ENCODE peak calls at places on chromosomes 2 and 18, in four cellular contexts. L is K562, P is A549, U is HepG2. A is an unnamed sample.

GRCh38 chr2:238425979-238426567 is 654 bp upstream of the ASB1 start:
- DNase-seq in L (peak), P (peak), U (peak), A (no peak)

GRCh38 chr2:215983581-215984351 is 29.6 kb downstream of the MREG start:
- DNase-seq in L (no peak), P (no peak), U (no peak), A (no peak)

GRCh38 chr2:176658708-176659107 is 389.5 kb downstream of the MTX2 start:
- DNase-seq in L (no peak), P (no peak), U (no peak), A (no peak)

GRCh38 chr2:123851281-123851680 is 173.8 kb upstream of the CNTNAP5 start:
- DNase-seq in L (no peak), P (no peak), U (no peak), A (no peak)

GRCh38 chr2:236638707-236639106 is 69.1 kb downstream of the ACKR3 start:
- DNase-seq in L (no peak), P (no peak), U (no peak), A (no peak)

GRCh38 chr2:20674974-20675679 is 8.2 kb downstream of the GDF7 start:
- DNase-seq in L (no peak), P (no peak), U (peak), A (no peak)

GRCh38 chr2:216694201-216694825 is 1.0 kb downstream of the IGFBP5 start:
- DNase-seq in L (no peak), P (peak), U (no peak), A (peak)

GRCh38 chr2:10303634-10304378 is 1.1 kb downstream of the HPCAL1 start:
- DNase-seq in L (peak), P (peak), U (peak), A (peak)

GRCh38 chr2:2016912-2017311 is 272.6 kb upstream of the PXDN start:
- DNase-seq in L (no peak), P (no peak), U (no peak), A (no peak)

GRCh38 chr18:470661-471501 is 29.6 kb downstream of the COLEC12 start:
- DNase-seq in L (no peak), P (no peak), U (no peak), A (no peak)

GRCh38 chr2:187547353-187547979 is 6.8 kb downstream of the TFPI start:
- DNase-seq in L (peak), P (peak), U (no peak), A (no peak)

GRCh38 chr2:141930803-141931202 is 200.0 kb downstream of the LRP1B start:
- DNase-seq in L (no peak), P (no peak), U (no peak), A (no peak)

GRCh38 chr2:141929331-141930252 is 201.2 kb downstream of the LRP1B start:
- DNase-seq in L (no peak), P (no peak), U (no peak), A (no peak)

GRCh38 chr2:141927536-141927935 is 203.3 kb downstream of the LRP1B start:
- DNase-seq in L (no peak), P (no peak), U (no peak), A (no peak)

GRCh38 chr2:141923657-141924056 is 207.2 kb downstream of the LRP1B start:
- DNase-seq in L (no peak), P (no peak), U (no peak), A (no peak)

GRCh38 chr2:141925511-141925910 is 205.3 kb downstream of the LRP1B start:
- DNase-seq in L (no peak), P (no peak), U (no peak), A (no peak)
- TF ChIP-seq HMGXB4 in L (no peak), P (no peak), U (no peak), A (no peak)

DNA sequence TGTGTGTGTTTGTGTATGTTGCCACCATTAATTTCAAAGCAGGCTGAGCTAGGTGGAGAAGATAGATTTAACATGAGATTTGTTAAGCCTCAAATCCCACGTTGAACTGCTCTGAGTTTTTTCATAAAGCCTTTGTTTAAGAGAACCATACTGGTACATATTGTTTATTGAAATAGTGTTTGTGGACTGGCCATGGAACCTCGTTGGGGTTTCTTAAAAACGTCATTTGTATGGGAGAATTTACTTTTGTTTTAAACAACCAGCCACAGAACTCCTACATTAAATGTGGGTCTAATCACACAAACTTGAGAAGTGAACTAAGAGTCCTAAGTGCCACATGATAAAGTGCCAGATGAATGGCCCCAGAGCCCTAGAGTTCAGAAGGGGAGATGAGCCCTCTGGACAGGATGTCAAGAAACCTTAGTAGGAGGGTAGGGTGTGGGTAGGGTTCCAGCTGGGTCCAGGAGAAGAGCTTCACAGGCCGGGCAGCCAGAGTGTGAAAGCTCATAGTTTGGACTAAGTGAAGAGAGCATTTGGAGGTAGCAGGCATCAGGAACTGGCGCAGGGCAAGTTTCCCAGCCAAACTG is 120.6 kb upstream of the EML6 start:
- DNase-seq in L (no peak), P (no peak), U (no peak), A (no peak)
- TF ChIP-seq HMGXB4 in L (no peak), P (no peak), U (no peak), A (no peak)

DNA sequence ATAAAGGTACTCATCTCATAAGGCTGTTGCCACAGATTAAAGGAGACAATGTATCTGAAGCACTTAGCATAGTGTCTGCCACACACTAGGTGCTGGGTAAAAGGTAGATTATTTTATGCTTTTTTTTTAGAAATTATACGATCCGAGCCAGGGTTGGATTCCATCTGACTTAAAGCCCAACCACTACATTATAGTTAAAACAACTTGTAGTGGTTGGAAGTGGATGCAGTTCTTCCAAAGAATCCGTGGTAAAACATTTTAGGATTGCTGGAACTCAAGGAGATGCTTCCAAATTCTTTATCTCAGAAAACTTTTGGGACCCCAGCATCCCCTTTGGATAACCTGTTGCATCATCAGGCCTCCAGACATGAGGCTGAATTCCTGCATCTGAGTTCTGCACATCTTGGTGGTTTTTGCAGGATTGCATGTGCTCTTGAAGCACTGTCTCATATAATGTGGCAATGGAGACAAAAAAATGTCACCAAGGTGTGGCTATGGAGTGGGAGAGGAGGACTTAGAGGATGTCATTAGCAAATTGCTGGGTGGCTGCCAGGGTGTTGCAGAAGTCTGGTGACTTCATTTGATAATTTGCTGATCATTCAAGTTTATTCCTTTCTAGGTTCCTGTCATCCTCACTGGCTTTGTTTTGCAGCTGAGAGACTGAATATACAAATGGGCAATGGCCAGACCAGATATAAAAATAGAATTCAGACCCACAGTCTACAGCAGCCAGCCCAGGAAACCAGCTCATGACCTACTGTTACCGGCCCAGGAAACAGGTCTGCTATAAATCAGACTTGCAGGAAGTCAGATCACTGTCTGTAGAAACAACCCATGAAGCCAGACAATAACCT is 207.8 kb downstream of the BCL2 start:
- DNase-seq in L (no peak), P (no peak), U (no peak), A (no peak)
- TF ChIP-seq HMGXB4 in L (no peak), P (no peak), U (no peak), A (no peak)

DNA sequence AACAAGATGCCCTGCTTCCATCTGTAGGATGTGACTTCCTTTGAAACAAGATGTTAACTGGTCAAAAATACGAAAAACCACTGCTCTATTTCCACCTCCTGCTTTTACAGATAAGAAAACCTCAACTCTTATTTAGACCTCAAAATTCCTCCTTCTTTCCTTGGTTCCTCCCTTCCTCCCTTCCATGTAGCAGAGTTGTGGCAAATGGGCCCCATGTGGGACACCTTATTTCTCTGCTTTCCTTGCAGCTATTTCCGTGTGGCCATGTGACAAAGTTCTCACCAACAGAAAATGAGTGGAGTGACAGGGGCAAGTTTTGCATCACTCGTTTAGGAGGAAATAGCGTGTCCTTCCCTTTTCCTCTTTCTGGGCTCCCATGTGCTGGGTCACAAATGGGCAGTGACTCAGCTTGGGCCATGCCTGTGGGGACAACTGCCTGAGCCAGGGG is 69.4 kb upstream of the SMAD2 start:
- DNase-seq in L (peak), P (no peak), U (no peak), A (no peak)
- TF ChIP-seq HMGXB4 in L (no peak), P (no peak), U (no peak), A (no peak)

GRCh38 chr2:46181789-46182530 is 115.2 kb upstream of the EPAS1 start:
- DNase-seq in L (no peak), P (no peak), U (no peak), A (no peak)

GRCh38 chr2:46181306-46181705 is 115.9 kb upstream of the EPAS1 start:
- DNase-seq in L (no peak), P (no peak), U (no peak), A (no peak)

GRCh38 chr2:46177461-46178089 is 119.6 kb upstream of the EPAS1 start:
- DNase-seq in L (no peak), P (no peak), U (no peak), A (no peak)

GRCh38 chr2:46179037-46179621 is 118.1 kb upstream of the EPAS1 start:
- DNase-seq in L (peak), P (peak), U (no peak), A (no peak)

GRCh38 chr2:46180189-46180588 is 117.0 kb upstream of the EPAS1 start:
- DNase-seq in L (no peak), P (no peak), U (no peak), A (no peak)
- TF ChIP-seq HMGXB4 in L (no peak), P (no peak), U (no peak), A (no peak)

DNA sequence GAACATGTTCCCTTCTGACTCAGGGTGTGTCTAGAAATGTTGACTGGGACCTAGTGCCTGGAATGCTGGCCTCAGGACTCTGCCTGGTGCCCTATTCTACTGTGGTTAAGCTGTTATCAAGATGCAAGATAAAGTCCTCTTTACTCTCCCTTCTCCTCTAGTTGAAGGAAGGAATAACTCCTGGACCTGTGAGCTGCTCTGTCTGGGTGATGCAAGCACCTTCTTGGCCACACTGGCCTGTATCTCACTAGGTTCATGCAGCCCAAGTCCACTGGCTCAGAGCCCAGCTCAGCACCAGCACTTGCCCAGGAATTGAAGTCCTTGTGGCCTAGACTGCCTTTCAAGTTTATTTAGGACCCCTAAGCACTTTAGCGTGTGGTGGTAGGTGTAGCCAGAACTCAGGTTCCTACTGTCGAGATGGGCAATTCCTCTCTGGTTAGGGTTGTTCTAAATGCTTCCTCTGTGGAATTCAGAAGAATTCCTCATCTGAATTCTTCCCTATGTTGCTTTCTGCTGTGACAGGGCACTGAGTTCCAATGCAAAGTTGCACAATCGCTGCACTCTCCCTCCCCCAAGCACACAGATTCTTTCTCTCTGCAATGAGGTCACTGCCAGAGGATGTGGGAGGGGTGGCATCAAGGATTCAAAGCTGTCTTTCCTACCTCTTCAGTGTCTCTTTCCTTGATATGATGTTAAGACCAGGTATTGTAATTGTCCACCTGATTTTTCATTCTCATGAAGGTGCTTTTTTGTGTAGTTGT is 54.7 kb downstream of the VWC2L start:
- DNase-seq in L (no peak), P (no peak), U (peak), A (no peak)
- TF ChIP-seq HMGXB4 in L (no peak), P (no peak), U (no peak), A (no peak)

GRCh38 chr2:70935468-70936164 is at the start of gene ATP6V1B1:
- DNase-seq in L (no peak), P (no peak), U (peak), A (peak)
- TF ChIP-seq HMGXB4 in L (no peak), P (no peak), U (no peak), A (no peak)

DNA sequence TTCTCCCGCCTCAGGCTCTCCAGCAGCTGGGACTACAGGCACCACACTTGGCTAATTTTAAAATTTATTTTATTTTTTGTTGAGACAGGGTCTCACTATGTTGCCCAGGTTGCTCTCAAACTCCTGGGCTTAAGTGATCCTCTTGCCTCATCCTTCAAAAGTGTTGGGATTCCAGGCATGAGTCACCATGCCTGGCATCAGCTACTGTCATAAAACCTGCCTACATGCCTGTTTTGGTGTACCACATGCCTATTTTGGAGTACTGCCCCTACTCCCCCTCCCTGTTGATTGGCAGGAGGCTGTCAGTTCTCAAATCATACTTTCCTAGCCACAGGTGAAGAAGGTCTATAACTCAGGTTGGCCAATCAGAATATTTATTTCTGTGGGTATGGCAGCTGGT is 64.0 kb downstream of the CHST9 start:
- DNase-seq in L (no peak), P (no peak), U (no peak), A (no peak)
- TF ChIP-seq HMGXB4 in L (no peak), P (no peak), U (no peak), A (no peak)

DNA sequence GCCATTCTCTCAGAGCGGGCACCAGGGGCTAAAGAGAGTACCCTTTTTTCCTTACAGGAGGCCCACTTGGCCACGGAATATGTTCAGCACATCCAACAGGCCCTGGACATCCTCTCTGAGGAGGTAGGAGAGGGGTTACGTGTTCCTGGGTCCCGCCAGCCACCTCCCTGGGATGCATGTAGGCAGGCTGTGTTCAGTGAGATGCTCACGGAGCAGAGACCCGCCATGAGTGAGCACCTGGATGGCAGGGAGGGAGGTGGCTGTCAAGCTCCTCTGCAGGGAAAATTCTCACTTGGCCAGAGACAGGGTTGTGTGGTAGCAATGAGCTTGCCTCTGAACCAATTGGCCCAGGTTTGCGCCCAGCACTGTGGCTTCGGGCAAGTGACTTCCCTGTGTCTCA is 123.1 kb upstream of the PPP1CB start:
- DNase-seq in L (no peak), P (no peak), U (no peak), A (no peak)
- TF ChIP-seq HMGXB4 in L (no peak), P (no peak), U (no peak), A (no peak)

GRCh38 chr2:54525321-54525720 is 69.2 kb downstream of the SPTBN1 start:
- DNase-seq in L (no peak), P (no peak), U (no peak), A (no peak)
- TF ChIP-seq HMGXB4 in L (no peak), P (no peak), U (no peak), A (no peak)